ENCODE peak calls at places on chromosomes 16 and 17, in seven cellular contexts. C is HCT116, U is heart left ventricle, Z is pancreas, A is DND-41, R is neural crest cell, T is Calu3. F is an unnamed sample.

GRCh38 chr17:6483507-6483906 is 39.3 kb downstream of the PIMREG start:
- DNase-seq in C (no peak), U (no peak), Z (no peak), A (no peak), R (no peak), T (no peak), F (no peak)

GRCh38 chr17:22278302-22279275 is 586.3 kb downstream of the KCNJ18 start:
- DNase-seq in C (no peak), U (no peak), Z (no peak), A (no peak), R (no peak), T (no peak), F (no peak)

GRCh38 chr17:33696102-33696501 is 403.0 kb upstream of the ASIC2 start:
- DNase-seq in C (no peak), U (no peak), Z (no peak), A (no peak), R (peak), T (no peak), F (no peak)

GRCh38 chr17:70060415-70060814 is 14.6 kb upstream of the KCNJ16 start:
- DNase-seq in C (no peak), U (no peak), Z (peak), A (no peak), R (no peak), T (no peak), F (no peak)

GRCh38 chr16:87288753-87289362 is 28.3 kb downstream of the C16orf95 start:
- DNase-seq in C (no peak), U (no peak), Z (no peak), A (no peak), R (no peak), T (no peak), F (no peak)

GRCh38 chr16:2339521-2340484 is 725 bp downstream of the ABCA3 start:
- DNase-seq in C (no peak), U (peak), Z (peak), A (peak), R (peak), T (peak), F (peak)

GRCh38 chr17:77174928-77175720 is 34.4 kb downstream of the SEC14L1 start:
- DNase-seq in C (no peak), U (no peak), Z (peak), A (no peak), R (no peak), T (no peak), F (no peak)

GRCh38 chr16:35753559-35754390 is 2294.4 kb downstream of the TP53TG3F start:
- DNase-seq in C (no peak), U (no peak), Z (no peak), A (no peak), R (no peak), T (no peak), F (no peak)

GRCh38 chr16:89700649-89701424 is 668 bp downstream of the SPATA2L start:
- DNase-seq in C (no peak), U (peak), Z (peak), A (no peak), R (no peak), T (peak), F (peak)

GRCh38 chr17:82160081-82160480 is 52.6 kb downstream of the CCDC57 start:
- DNase-seq in C (peak), U (no peak), Z (no peak), A (no peak), R (no peak), T (no peak), F (no peak)

GRCh38 chr16:2337431-2338296 is 2.9 kb downstream of the ABCA3 start:
- DNase-seq in C (no peak), U (no peak), Z (no peak), A (no peak), R (no peak), T (no peak), F (no peak)

GRCh38 chr17:64785050-64785449 is 122.9 kb upstream of the SMURF2 start:
- DNase-seq in C (no peak), U (no peak), Z (no peak), A (no peak), R (no peak), T (no peak), F (no peak)

GRCh38 chr16:12900599-12901203 is 697 bp upstream of the SHISA9 start:
- DNase-seq in C (no peak), U (no peak), Z (no peak), A (no peak), R (no peak), T (no peak), F (peak)

GRCh38 chr16:86590501-86591144 is 12.3 kb downstream of the FOXL1 start:
- DNase-seq in C (no peak), U (no peak), Z (no peak), A (no peak), R (no peak), T (peak), F (no peak)

GRCh38 chr16:67846320-67847063 is at the start of gene NUTF2:
- DNase-seq in C (peak), U (peak), Z (peak), A (peak), R (peak), T (peak), F (peak)

GRCh38 chr16:7167651-7168050 is 165.0 kb upstream of the RBFOX1 start:
- DNase-seq in C (no peak), U (no peak), Z (no peak), A (no peak), R (no peak), T (no peak), F (no peak)

GRCh38 chr16:25700547-25700946 is 8.8 kb downstream of the HS3ST4 start:
- DNase-seq in C (no peak), U (no peak), Z (no peak), A (no peak), R (no peak), T (no peak), F (no peak)

GRCh38 chr16:50696575-50697420 is 3.4 kb downstream of the NOD2 start:
- DNase-seq in C (peak), U (peak), Z (peak), A (no peak), R (no peak), T (peak), F (no peak)

GRCh38 chr17:44084921-44085320 is 14.4 kb downstream of the G6PC3 start:
- DNase-seq in C (no peak), U (no peak), Z (no peak), A (no peak), R (no peak), T (no peak), F (no peak)

GRCh38 chr17:81651692-81652091 is 4.7 kb downstream of the PDE6G start:
- DNase-seq in C (no peak), U (no peak), Z (no peak), A (no peak), R (no peak), T (peak), F (no peak)

GRCh38 chr17:30922235-30922993 is 669 bp downstream of the ADAP2 start:
- DNase-seq in C (no peak), U (no peak), Z (peak), A (no peak), R (no peak), T (peak), F (peak)

GRCh38 chr17:32998893-32999240 is 7.2 kb downstream of the SPACA3 start:
- DNase-seq in C (peak), U (no peak), Z (no peak), A (no peak), R (no peak), T (no peak), F (no peak)

GRCh38 chr16:56294599-56294998 is 103.3 kb downstream of the GNAO1 start:
- DNase-seq in C (no peak), U (no peak), Z (no peak), A (no peak), R (no peak), T (no peak), F (no peak)

GRCh38 chr16:67545665-67546024 is 16.7 kb upstream of the CTCF start:
- DNase-seq in C (no peak), U (no peak), Z (no peak), A (no peak), R (no peak), T (no peak), F (no peak)

GRCh38 chr17:49734666-49735490 is 27.1 kb upstream of the SLC35B1 start:
- DNase-seq in C (no peak), U (no peak), Z (no peak), A (no peak), R (no peak), T (no peak), F (no peak)

GRCh38 chr17:38416840-38417209 is 11.4 kb upstream of the ARHGAP23 start:
- DNase-seq in C (no peak), U (no peak), Z (no peak), A (peak), R (no peak), T (no peak), F (no peak)

GRCh38 chr17:2450016-2450650 is 49.3 kb upstream of the MNT start:
- DNase-seq in C (no peak), U (no peak), Z (no peak), A (no peak), R (no peak), T (no peak), F (no peak)

GRCh38 chr17:1764274-1764673 is 2.4 kb downstream of the SERPINF1 start:
- DNase-seq in C (no peak), U (peak), Z (no peak), A (peak), R (no peak), T (no peak), F (no peak)

GRCh38 chr16:6642271-6642670 is 690.4 kb upstream of the RBFOX1 start:
- DNase-seq in C (no peak), U (no peak), Z (no peak), A (no peak), R (no peak), T (no peak), F (no peak)

DNA sequence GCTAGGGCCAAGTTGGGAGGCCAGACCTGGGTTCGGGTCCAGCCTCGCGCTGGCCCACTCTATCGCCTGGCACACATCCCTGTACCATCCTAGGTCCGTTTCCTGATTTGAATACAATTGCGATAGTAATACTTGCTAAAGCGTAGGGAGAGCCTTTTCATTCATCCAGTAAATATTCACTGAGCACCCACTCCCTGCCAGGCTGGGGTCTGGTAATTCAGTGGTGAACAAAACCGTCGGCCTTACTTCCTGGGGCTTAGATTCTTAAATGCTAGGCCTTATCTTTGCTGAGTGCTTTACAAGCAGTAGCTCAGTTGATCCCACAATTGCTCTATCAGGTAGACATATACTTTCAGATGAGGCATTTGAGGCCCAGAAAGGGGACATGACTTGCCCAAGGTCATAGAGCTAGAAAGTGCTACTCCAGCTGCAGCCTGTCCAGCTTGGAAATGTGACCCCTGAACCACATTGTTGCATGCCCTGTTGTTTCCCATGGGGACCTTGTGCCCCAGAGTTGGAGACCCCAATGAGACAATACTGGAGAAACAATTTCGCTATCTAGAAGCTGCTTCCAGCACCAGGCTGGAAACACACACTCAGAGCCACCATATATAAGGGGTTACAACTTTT is 689 bp downstream of the USB1 start:
- DNase-seq in C (no peak), U (no peak), Z (no peak), A (no peak), R (no peak), T (no peak), F (no peak)
- TF ChIP-seq CTCF in C (no peak), U (no peak), Z (no peak), A (no peak), R (no peak), T (no peak), F (no peak)

DNA sequence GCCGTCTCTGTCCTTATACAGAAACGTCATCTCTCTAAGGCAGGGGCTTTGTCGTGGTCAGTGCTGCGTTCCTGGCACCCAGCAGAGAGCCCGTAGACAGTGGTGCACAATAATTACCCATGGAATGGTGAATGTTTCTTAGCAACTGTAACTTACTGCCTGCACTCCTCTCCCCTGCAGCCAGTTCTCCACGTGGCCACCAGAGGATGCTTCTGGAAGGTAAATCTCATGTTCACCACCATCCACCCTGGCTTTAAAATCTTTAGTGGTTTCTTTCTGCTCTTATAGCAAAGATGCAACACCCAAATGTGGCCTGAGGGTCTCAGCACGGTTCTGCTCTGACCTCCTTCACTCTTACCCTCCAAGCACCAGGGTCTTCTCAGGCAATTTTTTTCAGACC is 150.8 kb downstream of the GRIN2A start:
- DNase-seq in C (no peak), U (no peak), Z (no peak), A (no peak), R (no peak), T (no peak), F (no peak)
- TF ChIP-seq CTCF in C (no peak), U (peak), Z (no peak), A (no peak), R (no peak), T (no peak), F (no peak)

GRCh38 chr17:17051380-17051779 is 9.1 kb downstream of the MPRIP start:
- DNase-seq in C (no peak), U (peak), Z (no peak), A (no peak), R (no peak), T (no peak), F (no peak)
- TF ChIP-seq CTCF in C (no peak), U (no peak), Z (no peak), A (no peak), R (no peak), T (no peak), F (no peak)

GRCh38 chr17:5234645-5235576 is at the start of gene SCIMP:
- DNase-seq in C (no peak), U (peak), Z (peak), A (no peak), R (no peak), T (no peak), F (no peak)

GRCh38 chr17:5238333-5238732 is 3.7 kb upstream of the SCIMP start:
- DNase-seq in C (no peak), U (no peak), Z (no peak), A (no peak), R (no peak), T (no peak), F (no peak)

GRCh38 chr17:5241861-5242671 is 7.4 kb upstream of the SCIMP start:
- DNase-seq in C (no peak), U (peak), Z (no peak), A (no peak), R (no peak), T (no peak), F (no peak)

GRCh38 chr17:5236871-5237540 is 2.3 kb upstream of the SCIMP start:
- DNase-seq in C (no peak), U (no peak), Z (no peak), A (no peak), R (no peak), T (no peak), F (no peak)

GRCh38 chr17:5237541-5238016 is 2.9 kb upstream of the SCIMP start:
- DNase-seq in C (peak), U (peak), Z (no peak), A (peak), R (peak), T (peak), F (peak)
- TF ChIP-seq CTCF in C (peak), U (peak), Z (peak), A (peak), R (peak), T (peak), F (peak)

F was measured in endothelial cell.